ENCODE peak calls at places on chromosomes 6 and 20, in ten cellular contexts. S is stimulated activated CD8-positive, alpha-beta memory T cell treated with anti-CD3 and anti-CD28 coated beads, Interleukin-15, amount 100 ng/mL, for 24 hours; Z is adipocyte; T is endothelial cell; R is RWPE2; L is ELR; A is NCI-H1092 treated with DMSO at 0.1 percent for 48 hours; E is MG63; H is cardiac septum; D is COR-L47. F is an unnamed sample.

GRCh38 chr6:35065870-35066269 is 75.3 kb downstream of the TCP11 start:
- DNase-seq in Z (no peak), T (no peak), A (no peak), D (no peak), S (no peak), R (no peak), H (no peak), E (no peak), L (no peak), F (no peak)

GRCh38 chr6:35054106-35054742 is 86.9 kb downstream of the TCP11 start:
- DNase-seq in D (no peak), E (no peak), L (no peak), R (no peak), A (no peak), Z (no peak), H (no peak), S (no peak), T (no peak), F (no peak)

GRCh38 chr20:59148713-59149493 is 14.7 kb upstream of the ZNF831 start:
- DNase-seq in A (no peak), T (no peak), S (no peak), R (peak; percentile 61), D (no peak), Z (no peak), E (no peak), L (no peak), H (peak; percentile 12), F (no peak)

GRCh38 chr6:15560713-15561112 is 102.1 kb downstream of the DTNBP1 start:
- DNase-seq in R (no peak), Z (no peak), L (no peak), D (no peak), A (no peak), E (no peak), S (no peak), T (no peak), H (no peak), F (no peak)

GRCh38 chr6:147382945-147383554 is 125.4 kb upstream of the SAMD5 start:
- DNase-seq in L (peak; percentile 68), R (no peak), Z (peak; percentile 68), S (no peak), D (peak; percentile 9), T (no peak), E (no peak), A (no peak), H (no peak), F (no peak)

GRCh38 chr6:55212147-55212546 is 37.8 kb downstream of the HCRTR2 start:
- DNase-seq in T (no peak), D (no peak), Z (peak; percentile 26), L (peak; percentile 6), E (no peak), H (no peak), A (no peak), R (no peak), S (no peak), F (no peak)

GRCh38 chr20:5945963-5946362 is 4.4 kb downstream of the TRMT6 start:
- DNase-seq in E (peak; percentile 64), H (no peak), R (no peak), Z (peak; percentile 24), A (no peak), S (no peak), T (no peak), D (no peak), L (peak; percentile 90), F (no peak)

GRCh38 chr6:143694560-143694959 is 16.8 kb downstream of the PHACTR2 start:
- DNase-seq in R (no peak), E (no peak), T (no peak), H (no peak), L (peak; percentile 75), S (no peak), Z (no peak), A (no peak), D (no peak), F (no peak)

GRCh38 chr6:16471898-16472297 is 233.5 kb downstream of the GMPR start:
- DNase-seq in E (no peak), L (no peak), R (no peak), Z (no peak), D (no peak), H (no peak), A (no peak), T (no peak), S (no peak), F (no peak)

GRCh38 chr20:49024220-49024619 is 21.9 kb upstream of the CSE1L start:
- DNase-seq in Z (no peak), S (no peak), H (no peak), E (no peak), D (no peak), L (no peak), T (no peak), A (no peak), R (no peak), F (no peak)